ENCODE peak calls at places on chromosomes 11 and 22, in four cellular contexts. X is effector CD4-positive, alpha-beta T cell; I is pulmonary artery endothelial cell; A is RCC 7860. J is an unnamed sample.

GRCh38 chr11:125956371-125956770 is 10.5 kb downstream of the VSIG10L2 start:
- DNase-seq in X (no peak), A (no peak), I (no peak), J (no peak)

GRCh38 chr11:17927041-17927440 is 85.8 kb downstream of the SERGEF start:
- DNase-seq in X (no peak), I (no peak), A (no peak), J (no peak)

GRCh38 chr11:109864834-109865557 is 228.2 kb upstream of the ZC3H12C start:
- DNase-seq in X (no peak), A (peak), I (no peak), J (no peak)

GRCh38 chr22:36733271-36733670 is 29.7 kb upstream of the CACNG2 start:
- DNase-seq in I (no peak), A (no peak), X (no peak), J (no peak)

GRCh38 chr22:34414467-34415440 is 494.5 kb upstream of the LARGE1 start:
- DNase-seq in X (no peak), I (no peak), A (peak), J (no peak)

GRCh38 chr11:111301004-111301839 is 2.9 kb downstream of the POU2AF3 start:
- DNase-seq in I (no peak), X (no peak), A (no peak), J (no peak)

GRCh38 chr11:87778341-87778740 is 396.9 kb downstream of the RAB38 start:
- DNase-seq in A (no peak), I (no peak), X (no peak), J (no peak)

GRCh38 chr11:86740628-86741488 is 59.5 kb upstream of the PRSS23 start:
- DNase-seq in X (no peak), A (peak), I (peak), J (no peak)

GRCh38 chr11:1049071-1049405 is 12.5 kb upstream of the MUC6 start:
- DNase-seq in I (no peak), A (no peak), X (no peak), J (no peak)

GRCh38 chr11:66316849-66317251 is at the start of gene CD248:
- DNase-seq in X (no peak), I (no peak), A (no peak), J (no peak)

GRCh38 chr11:77101043-77101537 is 1.6 kb upstream of the OMP start:
- DNase-seq in A (no peak), I (no peak), X (no peak), J (no peak)